ENCODE peak calls at places on chromosome 20, in six cellular contexts. B is GM23338, J is GM12878, P is breast epithelium, K is spleen, O is stomach. H is an unnamed sample.

GRCh38 chr20:21839982-21840381 is 134.5 kb downstream of the PAX1 start:
- DNase-seq in B (no peak), P (no peak), O (no peak), J (no peak), K (no peak), H (peak; percentile 18)

GRCh38 chr20:43710370-43711044 is 16.3 kb downstream of the GTSF1L start:
- DNase-seq in J (peak; percentile 59), B (no peak), O (no peak), K (no peak), P (no peak), H (no peak)

GRCh38 chr20:56765172-56766073 is 136.3 kb downstream of the TFAP2C start:
- DNase-seq in B (no peak), K (no peak), P (no peak), O (no peak), J (no peak), H (no peak)

GRCh38 chr20:60553095-60553494 is 594.9 kb downstream of the CDH26 start:
- DNase-seq in B (no peak), P (no peak), K (no peak), O (no peak), J (no peak), H (no peak)

GRCh38 chr20:10521068-10521834 is 86.1 kb downstream of the SLX4IP start:
- DNase-seq in J (no peak), O (no peak), B (no peak), K (no peak), P (no peak), H (no peak)

GRCh38 chr20:45924391-45925261 is 9.9 kb upstream of the PCIF1 start:
- DNase-seq in O (no peak), P (no peak), K (no peak), J (no peak), B (no peak), H (no peak)

GRCh38 chr20:14986026-14986655 is 648.7 kb upstream of the FLRT3 start:
- DNase-seq in K (no peak), P (no peak), O (peak; percentile 94), J (no peak), B (no peak), H (peak; percentile 89)

GRCh38 chr20:61535091-61535490 is 283.0 kb downstream of the CDH4 start:
- DNase-seq in P (no peak), J (no peak), K (peak; percentile 54), O (no peak), B (no peak), H (no peak)

GRCh38 chr20:57672164-57672563 is 37.7 kb downstream of the PMEPA1 start:
- DNase-seq in J (no peak), P (no peak), B (no peak), K (peak; percentile 85), O (no peak), H (peak; percentile 72)

GRCh38 chr20:58091810-58092209 is 136.6 kb downstream of the ANKRD60 start:
- DNase-seq in P (no peak), B (no peak), O (no peak), K (no peak), J (no peak), H (no peak)

GRCh38 chr20:39974966-39975501 is 714.0 kb downstream of the MAFB start:
- DNase-seq in B (no peak), K (no peak), P (no peak), O (no peak), J (no peak), H (no peak)

GRCh38 chr20:41894255-41894963 is 276.2 kb upstream of the CHD6 start:
- DNase-seq in O (no peak), K (no peak), J (no peak), B (no peak), P (no peak), H (peak; percentile 15)

GRCh38 chr20:34663213-34663943 is 13.5 kb downstream of the PIGU start:
- DNase-seq in O (no peak), K (no peak), B (no peak), P (no peak), J (no peak), H (no peak)

GRCh38 chr20:52230406-52230805 is 38.8 kb upstream of the ZFP64 start:
- DNase-seq in K (no peak), B (no peak), P (no peak), J (no peak), O (no peak), H (no peak)

GRCh38 chr20:23362392-23363256 is 642 bp downstream of the GZF1 start:
- DNase-seq in K (no peak), J (no peak), B (peak; percentile 68), O (peak; percentile 44), P (no peak), H (peak; percentile 80)

GRCh38 chr20:47502801-47503239 is 1.1 kb downstream of the NCOA3 start:
- DNase-seq in J (no peak), O (no peak), K (no peak), P (no peak), B (peak; percentile 44), H (no peak)

GRCh38 chr20:63009988-63010769 is 3.4 kb upstream of the BHLHE23 start:
- DNase-seq in O (peak; percentile 43), B (no peak), K (peak; percentile 83), P (no peak), J (peak; percentile 97), H (no peak)

GRCh38 chr20:63534831-63535651 is 2.1 kb downstream of the PTK6 start:
- DNase-seq in K (peak; percentile 84), J (no peak), B (no peak), O (peak; percentile 83), P (no peak), H (no peak)

GRCh38 chr20:21677781-21678180 is 27.7 kb upstream of the PAX1 start:
- DNase-seq in P (no peak), K (no peak), J (no peak), O (no peak), B (no peak), H (no peak)

GRCh38 chr20:2101057-2101934 is at the start of gene STK35:
- DNase-seq in B (peak; percentile 81), O (no peak), J (peak; percentile 13), P (peak; percentile 81), K (no peak), H (peak; percentile 87)

DNA sequence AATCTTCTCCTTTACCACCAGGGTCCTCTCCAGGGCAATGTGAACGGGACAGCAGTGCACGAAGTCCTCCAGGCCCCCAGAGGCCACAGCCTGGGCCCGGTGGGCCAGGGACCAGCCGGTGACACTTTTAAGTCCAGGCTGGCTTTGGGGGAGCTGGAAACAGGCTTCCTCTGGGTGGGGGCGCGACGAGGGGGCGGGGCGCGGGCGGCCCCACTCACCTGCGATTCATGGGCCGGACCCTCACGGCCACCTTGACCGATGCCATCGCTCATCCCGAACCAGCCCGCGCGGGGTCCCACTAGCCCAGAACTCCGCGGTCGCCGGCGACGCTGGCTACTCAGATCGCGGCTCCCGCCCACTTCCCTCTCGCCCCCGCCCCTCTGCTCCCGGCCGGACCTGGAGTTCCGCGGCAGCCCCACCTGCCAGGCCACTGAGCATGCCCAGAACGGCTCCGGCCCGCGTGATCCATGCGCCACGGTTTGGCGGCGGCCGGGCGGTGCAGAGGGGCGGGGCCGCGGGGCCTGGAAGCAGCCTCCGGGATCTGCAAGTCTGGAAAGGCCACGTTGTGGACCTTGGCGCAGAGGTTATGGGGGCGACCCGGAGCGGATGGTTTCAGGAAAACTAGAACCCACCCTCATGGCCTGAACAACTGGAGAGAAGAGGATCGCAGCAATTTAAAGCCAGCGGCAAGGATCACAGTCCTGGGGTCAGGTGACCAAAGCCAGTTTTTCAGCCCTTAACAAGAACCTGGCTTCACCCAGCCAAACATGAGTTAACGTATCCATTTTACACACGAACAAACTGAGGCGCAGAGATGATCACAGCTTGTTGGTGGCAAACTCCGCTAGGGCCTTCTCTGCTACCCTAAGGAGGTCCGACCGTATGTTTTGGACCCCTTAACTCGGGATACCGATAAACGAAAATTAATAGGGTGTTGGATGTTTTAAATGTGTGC is at the start of gene KIF16B:
- DNase-seq in J (peak; percentile 53), B (peak; percentile 93), P (peak; percentile 95), K (peak; percentile 97), O (peak; percentile 96), H (peak; percentile 98)
- TF ChIP-seq CTCF in J (no peak), B (peak; percentile 2), P (no peak), K (no peak), O (no peak), H (no peak)

DNA sequence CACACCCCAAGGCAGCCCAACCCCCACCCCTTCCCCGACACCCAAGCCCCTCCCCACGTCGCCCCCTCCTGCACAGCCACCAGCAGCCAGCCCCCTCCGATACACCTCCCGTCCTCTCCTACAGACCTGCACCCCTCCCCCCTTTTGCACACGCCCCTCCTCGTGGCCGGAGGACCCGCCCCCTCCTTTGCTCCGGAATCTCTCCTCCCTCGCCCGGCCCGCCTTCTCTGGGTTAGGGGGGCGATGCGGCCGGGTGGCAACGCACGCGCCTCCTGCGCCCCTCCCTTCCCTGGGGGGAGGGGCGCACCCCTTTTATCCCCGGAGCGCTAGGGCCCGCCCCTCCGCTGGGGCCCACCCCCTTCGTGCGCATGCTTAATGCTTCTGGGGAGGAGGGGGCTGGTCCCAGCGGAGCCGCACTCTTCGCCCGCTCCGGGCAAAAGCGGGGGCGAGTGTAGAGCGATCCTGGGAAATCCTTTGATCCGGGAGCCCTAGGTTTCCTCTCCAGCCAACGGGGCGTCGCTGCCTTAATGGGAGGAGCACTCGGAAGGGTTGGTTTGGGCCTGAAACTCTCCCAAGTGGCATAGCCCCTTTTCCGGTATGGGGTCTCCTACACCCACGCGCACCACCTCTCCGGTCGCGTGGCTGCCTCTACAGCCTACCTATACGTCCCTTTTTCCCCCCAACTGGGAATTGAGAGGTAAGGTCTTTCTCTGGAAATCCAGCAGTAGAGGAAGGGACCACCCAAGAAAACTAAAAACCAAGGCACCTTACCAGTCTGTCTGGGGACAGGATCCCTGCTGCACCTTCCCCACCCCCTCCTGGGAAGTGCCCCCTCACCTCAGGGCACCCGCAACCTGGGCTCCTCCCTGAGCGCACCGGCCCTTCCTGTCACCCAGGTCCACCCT is 1.9 kb downstream of the SOX12 start:
- DNase-seq in O (peak; percentile 84), B (peak; percentile 98), J (peak; percentile 68), P (peak; percentile 82), K (peak; percentile 92), H (peak; percentile 95)
- TF ChIP-seq POLR2AphosphoS5 in O (peak; percentile 68), B (peak; percentile 55), J (peak; percentile 56), P (peak; percentile 14), K (peak; percentile 81), H (peak; percentile 40)

DNA sequence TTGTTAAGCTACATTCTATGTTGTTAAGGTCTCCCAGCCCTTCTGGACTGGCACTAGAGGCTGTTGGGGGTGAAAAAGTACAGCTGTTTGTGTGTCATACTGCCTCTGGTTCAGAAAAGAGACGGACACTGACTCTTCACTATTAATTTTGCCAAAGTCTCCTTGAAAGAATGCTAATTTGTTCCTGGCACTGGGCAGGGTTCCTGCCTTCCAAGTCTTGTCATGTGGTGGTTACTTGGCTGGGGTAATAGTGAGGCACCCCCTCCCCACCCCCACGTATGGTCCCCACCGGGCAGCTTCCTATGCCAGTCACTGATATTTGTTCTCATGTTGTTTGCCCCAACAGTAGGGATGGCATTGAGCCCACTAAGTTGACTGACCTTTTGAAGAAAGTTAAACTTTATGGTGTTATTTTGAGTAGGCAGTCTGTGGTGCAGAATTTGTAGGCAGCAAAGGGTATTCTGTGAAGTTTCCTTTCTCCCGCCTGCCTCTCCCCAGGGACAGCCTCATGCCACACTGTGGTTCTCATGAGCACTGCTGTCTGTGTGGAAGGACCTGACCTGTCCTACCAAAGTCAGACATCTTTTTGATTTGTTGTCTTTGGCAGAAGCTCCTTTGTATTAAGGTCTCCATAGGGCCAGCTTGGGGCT is 8.7 kb downstream of the CDS2 start:
- DNase-seq in K (no peak), P (no peak), J (peak; percentile 42), O (no peak), B (no peak), H (no peak)
- TF ChIP-seq CTCF in K (no peak), P (no peak), J (no peak), O (no peak), B (no peak), H (no peak)

GRCh38 chr20:18506744-18507143 is 996 bp upstream of the SEC23B start:
- DNase-seq in O (no peak), J (no peak), K (no peak), B (peak; percentile 4), P (no peak), H (no peak)

GRCh38 chr20:18507218-18508191 is at the start of gene SEC23B:
- DNase-seq in J (peak; percentile 96), P (peak; percentile 96), O (peak; percentile 99), K (peak; percentile 99), B (peak; percentile 99), H (peak; percentile 98)

GRCh38 chr20:18504479-18505060 is 3.2 kb upstream of the SEC23B start:
- DNase-seq in P (peak; percentile 76), O (no peak), J (no peak), B (peak; percentile 24), K (peak; percentile 75), H (no peak)
- TF ChIP-seq POLR2AphosphoS5 in P (peak; percentile 43), O (no peak), J (no peak), B (no peak), K (no peak), H (no peak)

H was measured in upper lobe of left lung.